ENCODE peak calls at places on chromosomes 12 and 14, in six cellular contexts. B, V, N, T, O and M are unnamed samples.

GRCh38 chr14:58354817-58355216 is 40.9 kb upstream of the TOMM20L start:
- DNase-seq in T (no peak), N (no peak), O (no peak), B (no peak), V (no peak), M (no peak)

GRCh38 chr12:17592472-17592871 is 497.5 kb downstream of the RERGL start:
- DNase-seq in O (no peak), B (no peak), T (peak; percentile 11), V (no peak), N (no peak), M (no peak)

GRCh38 chr12:125552223-125552747 is 487.1 kb downstream of the AACS start:
- DNase-seq in T (no peak), O (no peak), N (no peak), B (no peak), V (no peak), M (no peak)

GRCh38 chr12:58513866-58514265 is 406.4 kb downstream of the LRIG3 start:
- DNase-seq in B (no peak), N (no peak), V (no peak), O (no peak), T (no peak), M (no peak)

GRCh38 chr12:91483471-91483985 is 300.9 kb upstream of the DCN start:
- DNase-seq in B (no peak), V (no peak), T (no peak), O (no peak), N (no peak), M (no peak)

GRCh38 chr14:86501611-86502010 is 971.7 kb downstream of the FLRT2 start:
- DNase-seq in N (no peak), V (no peak), T (peak; percentile 8), B (no peak), O (no peak), M (no peak)

GRCh38 chr14:85572845-85573244 is 42.9 kb downstream of the FLRT2 start:
- DNase-seq in V (no peak), O (peak; percentile 58), B (no peak), N (peak; percentile 37), T (peak; percentile 88), M (peak; percentile 82)

GRCh38 chr14:98819867-98820206 is 452.2 kb downstream of the BCL11B start:
- DNase-seq in O (no peak), N (no peak), V (no peak), T (no peak), B (no peak), M (no peak)

GRCh38 chr14:74516451-74517155 is 23.0 kb downstream of the ISCA2 start:
- DNase-seq in B (no peak), N (no peak), V (no peak), O (peak; percentile 23), T (no peak), M (peak; percentile 62)

GRCh38 chr12:100574262-100575074 is 984 bp downstream of the GAS2L3 start:
- DNase-seq in V (no peak), T (no peak), N (no peak), O (no peak), B (no peak), M (peak; percentile 54)

GRCh38 chr12:54352022-54352531 is 12.2 kb downstream of the GPR84 start:
- DNase-seq in N (no peak), V (no peak), O (no peak), B (peak; percentile 69), T (no peak), M (no peak)

GRCh38 chr12:82055391-82055790 is 296.2 kb upstream of the PPFIA2 start:
- DNase-seq in O (no peak), N (no peak), T (no peak), V (no peak), B (no peak), M (no peak)

GRCh38 chr14:39293629-39294028 is 59.9 kb downstream of the MIA2 start:
- DNase-seq in N (no peak), B (no peak), T (no peak), V (no peak), O (no peak), M (no peak)

GRCh38 chr12:72230589-72230988 is 41.6 kb upstream of the TRHDE start:
- DNase-seq in O (peak; percentile 48), N (peak; percentile 36), V (no peak), T (no peak), B (no peak), M (no peak)

GRCh38 chr12:117412465-117413190 is 51.2 kb upstream of the NOS1 start:
- DNase-seq in T (no peak), B (no peak), V (no peak), N (no peak), O (no peak), M (no peak)

GRCh38 chr14:77344597-77344996 is 23.8 kb downstream of the GSTZ1 start:
- DNase-seq in O (no peak), V (no peak), N (no peak), B (no peak), T (no peak), M (no peak)

GRCh38 chr12:234891-235415 is 21.0 kb upstream of the SLC6A12 start:
- DNase-seq in V (no peak), T (no peak), B (no peak), N (no peak), O (no peak), M (no peak)

GRCh38 chr12:124399622-124400021 is 104.7 kb downstream of the RFLNA start:
- DNase-seq in B (no peak), O (no peak), N (no peak), V (no peak), T (no peak), M (no peak)

GRCh38 chr14:104928391-104929133 is 3.9 kb downstream of the PLD4 start:
- DNase-seq in N (no peak), V (no peak), T (no peak), B (no peak), O (no peak), M (no peak)